ENCODE peak calls at places on chromosomes 1 and 21, in four cellular contexts. S, J, W and H are unnamed samples.

GRCh38 chr21:28554660-28555475 is 437.8 kb downstream of the LTN1 start:
- DNase-seq in S (no peak), J (no peak), W (no peak), H (peak; percentile 18)

GRCh38 chr1:54340876-54341275 is 65.3 kb downstream of the SSBP3 start:
- DNase-seq in S (no peak), J (no peak), W (no peak), H (no peak)

GRCh38 chr21:25913488-25913887 is 178.7 kb downstream of the GABPA start:
- DNase-seq in S (no peak), J (no peak), W (no peak), H (no peak)

GRCh38 chr21:41369915-41370839 is 8.3 kb downstream of the MX2 start:
- DNase-seq in S (no peak), J (no peak), W (no peak), H (peak; percentile 36)

GRCh38 chr1:12528021-12528852 is 89.8 kb downstream of the DHRS3 start:
- DNase-seq in S (peak; percentile 95), J (peak; percentile 41), W (no peak), H (no peak)

GRCh38 chr1:73943270-73943669 is 254.7 kb downstream of the LRRIQ3 start:
- DNase-seq in S (no peak), J (no peak), W (no peak), H (peak; percentile 58)

GRCh38 chr21:36385909-36386642 is 884 bp downstream of the CHAF1B start:
- DNase-seq in S (no peak), J (no peak), W (no peak), H (peak; percentile 7)

GRCh38 chr1:57874426-57874825 is 450.6 kb upstream of the DAB1 start:
- DNase-seq in S (no peak), J (no peak), W (no peak), H (no peak)

GRCh38 chr1:211468595-211468994 is 23.4 kb downstream of the RD3 start:
- DNase-seq in S (no peak), J (no peak), W (no peak), H (no peak)

GRCh38 chr1:121546830-121547680 is 362.3 kb downstream of the SRGAP2C start:
- DNase-seq in S (no peak), J (peak; percentile 10), W (no peak), H (no peak)

GRCh38 chr1:25548601-25549000 is 5.2 kb downstream of the LDLRAP1 start:
- DNase-seq in S (no peak), J (no peak), W (no peak), H (no peak)

GRCh38 chr1:25550155-25550506 is 6.7 kb downstream of the LDLRAP1 start:
- DNase-seq in S (no peak), J (no peak), W (no peak), H (no peak)

GRCh38 chr1:25546193-25546592 is 2.8 kb downstream of the LDLRAP1 start:
- DNase-seq in S (no peak), J (no peak), W (no peak), H (no peak)

GRCh38 chr1:25550683-25551310 is 7.4 kb downstream of the LDLRAP1 start:
- DNase-seq in S (no peak), J (no peak), W (no peak), H (no peak)

DNA sequence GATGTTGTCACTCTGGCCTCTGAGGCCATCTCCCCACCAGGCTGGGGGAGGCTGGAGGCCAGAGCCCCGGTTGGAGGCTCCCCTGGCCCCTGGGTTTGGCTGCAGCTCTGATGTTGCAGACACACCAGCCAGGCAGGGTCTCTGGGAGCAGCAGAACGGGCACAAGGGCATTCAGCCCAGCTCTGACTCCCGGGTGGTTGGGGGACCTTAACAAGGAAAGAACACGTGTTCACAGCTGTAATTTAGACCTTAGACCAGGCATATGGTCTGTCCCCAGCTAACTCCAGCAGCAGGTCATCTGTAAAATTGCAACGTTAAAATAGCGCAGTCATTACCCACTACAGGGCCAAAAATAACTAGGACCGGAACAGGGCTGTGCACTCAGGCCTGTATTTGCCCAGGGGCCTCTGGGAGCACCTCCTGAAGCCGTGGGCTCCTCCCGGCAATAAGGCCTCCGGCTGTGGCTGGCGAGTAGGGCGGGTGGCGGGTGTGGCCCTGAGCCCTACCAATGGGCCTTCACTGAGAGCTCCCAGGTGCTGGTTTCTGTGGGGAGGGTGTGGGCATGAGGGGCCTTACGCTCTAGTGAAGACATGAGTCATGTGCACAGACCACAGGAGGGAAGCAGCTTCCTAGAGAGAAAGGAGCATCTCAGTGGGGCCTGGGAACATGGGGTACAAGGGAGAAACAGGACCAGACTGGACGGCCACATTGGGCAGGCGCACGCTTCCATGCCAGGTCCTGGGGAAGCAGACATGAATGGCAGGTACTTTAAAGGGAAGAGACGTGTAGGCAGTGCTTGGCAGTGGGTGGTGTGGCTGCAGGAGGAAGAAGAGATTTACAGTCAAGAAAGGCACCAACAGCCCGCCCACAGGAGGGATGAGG is 6.1 kb downstream of the LDLRAP1 start:
- DNase-seq in S (no peak), J (no peak), W (peak; percentile 75), H (no peak)
- TF ChIP-seq REST in S (no peak), J (no peak), W (no peak), H (no peak)

DNA sequence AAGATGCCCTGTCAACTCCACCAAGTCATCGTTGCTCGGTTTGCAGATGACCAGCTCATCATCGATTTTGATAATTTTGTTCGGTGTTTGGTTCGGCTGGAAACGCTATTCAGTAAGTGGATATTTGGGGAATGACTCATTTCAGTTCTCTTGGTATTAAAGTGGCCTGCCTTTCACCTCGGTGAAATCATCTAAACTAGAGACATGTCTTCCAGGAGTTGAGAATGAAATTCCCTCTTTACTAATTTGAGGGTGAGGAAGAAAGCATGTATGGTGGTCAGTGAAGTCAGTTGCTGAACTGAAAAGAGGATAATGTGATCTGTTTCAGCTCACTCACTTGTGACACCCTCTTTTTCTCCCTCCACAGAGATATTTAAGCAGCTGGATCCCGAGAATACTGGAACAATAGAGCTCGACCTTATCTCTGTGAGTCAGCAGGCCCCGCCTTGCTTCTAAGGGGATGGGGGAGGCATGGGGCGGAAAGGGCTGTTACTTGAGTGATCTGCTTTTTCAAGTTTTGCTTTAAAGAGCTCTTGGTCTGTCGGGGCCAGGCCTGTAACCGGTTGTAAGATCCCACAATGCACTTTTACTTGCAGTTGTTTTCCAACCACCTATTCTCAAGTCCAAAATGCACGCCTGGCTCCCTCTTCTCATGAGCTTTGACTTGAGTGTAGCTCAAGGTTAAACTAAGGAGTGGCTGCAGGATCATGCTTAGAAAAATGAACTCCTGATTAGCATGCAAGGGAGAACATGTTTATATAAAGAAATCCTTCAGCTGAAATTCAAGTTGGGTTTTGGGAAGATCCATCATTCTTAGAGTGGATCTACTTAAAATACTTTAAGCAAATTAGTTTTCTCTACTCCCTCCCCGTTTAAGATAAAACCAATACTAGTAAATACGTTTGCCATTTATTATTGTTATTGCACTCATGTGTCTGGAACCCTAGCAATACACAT is 59.8 kb downstream of the CAPN2 start:
- DNase-seq in S (peak; percentile 75), J (peak; percentile 87), W (peak; percentile 80), H (peak; percentile 64)
- TF ChIP-seq REST in S (no peak), J (no peak), W (no peak), H (no peak)

GRCh38 chr1:153375511-153375910 is at the start of gene S100A12:
- DNase-seq in S (peak; percentile 13), J (no peak), W (no peak), H (no peak)
- TF ChIP-seq REST in S (no peak), J (no peak), W (no peak), H (no peak)

DNA sequence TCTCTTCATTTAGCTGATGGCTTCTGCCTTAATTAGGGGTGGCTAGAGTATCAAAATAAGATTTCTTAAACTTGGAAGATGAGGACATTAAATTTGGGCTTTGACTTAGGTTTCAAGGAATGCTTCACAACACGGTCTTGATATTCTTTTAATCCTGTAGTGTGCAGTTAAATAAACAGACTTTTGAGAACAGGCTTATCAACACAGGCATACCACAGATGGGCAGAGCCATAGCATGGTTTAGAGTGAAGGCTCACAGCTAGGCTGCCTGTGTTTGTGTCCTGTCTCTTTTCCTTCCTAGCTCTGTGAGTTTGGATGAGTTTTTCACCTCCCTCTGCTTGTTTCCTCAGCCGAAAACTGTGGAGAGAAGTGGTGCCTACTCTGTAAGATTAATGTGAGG is 102.3 kb upstream of the IPO9 start:
- DNase-seq in S (no peak), J (no peak), W (no peak), H (no peak)
- TF ChIP-seq REST in S (no peak), J (no peak), W (no peak), H (no peak)

DNA sequence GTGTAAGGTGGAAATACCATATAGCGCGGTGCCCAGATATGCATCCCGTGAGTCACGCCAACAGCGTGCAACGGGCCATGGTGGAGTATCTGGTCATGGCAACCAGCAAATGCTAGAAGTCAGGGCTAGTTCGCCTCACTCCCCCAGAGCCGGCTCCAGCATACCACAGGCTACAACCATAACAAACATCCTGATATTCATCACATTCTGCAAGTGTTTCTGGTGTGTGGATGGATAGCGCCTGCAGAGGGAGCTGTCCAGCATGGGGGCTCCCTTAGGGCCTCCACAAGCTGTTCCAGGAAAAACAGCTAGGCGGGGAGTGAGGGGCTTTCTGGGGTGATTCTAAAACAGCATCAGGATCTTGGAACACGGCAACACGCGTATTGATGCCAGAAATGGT is 6.8 kb downstream of the C1orf198 start:
- DNase-seq in S (no peak), J (no peak), W (no peak), H (peak; percentile 73)
- TF ChIP-seq REST in S (peak; percentile 48), J (peak; percentile 55), W (no peak), H (peak; percentile 66)

GRCh38 chr1:98075626-98076025 is 154.8 kb upstream of the DPYD start:
- DNase-seq in S (no peak), J (no peak), W (no peak), H (no peak)
- TF ChIP-seq REST in S (no peak), J (no peak), W (no peak), H (no peak)

DNA sequence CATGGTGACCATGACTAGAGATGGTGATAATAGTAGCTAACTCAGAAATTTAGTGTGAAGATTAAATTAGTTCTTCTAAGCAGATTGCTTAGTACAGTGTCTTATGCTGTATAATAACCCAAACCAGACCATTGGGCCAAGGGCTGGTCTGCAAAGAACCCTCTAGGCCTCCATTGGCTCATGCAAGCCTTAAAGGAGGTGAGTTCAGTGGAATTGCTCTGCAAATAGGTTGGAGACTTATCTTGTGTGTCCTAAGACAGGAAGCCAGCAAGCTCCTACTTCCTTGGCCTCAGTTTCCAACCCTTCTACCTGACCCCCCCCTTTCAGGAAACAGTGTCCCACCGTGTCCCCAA is 1.8 kb upstream of the MEF2D start:
- DNase-seq in S (peak; percentile 29), J (no peak), W (no peak), H (no peak)
- TF ChIP-seq REST in S (no peak), J (no peak), W (no peak), H (no peak)

GRCh38 chr1:21546122-21546825 is 37.1 kb downstream of the ALPL start:
- DNase-seq in S (no peak), J (no peak), W (no peak), H (no peak)
- TF ChIP-seq REST in S (no peak), J (no peak), W (no peak), H (no peak)

GRCh38 chr21:34926784-34927548 is 122.1 kb downstream of the RUNX1 start:
- DNase-seq in S (peak; percentile 33), J (no peak), W (no peak), H (no peak)
- TF ChIP-seq REST in S (no peak), J (no peak), W (no peak), H (no peak)